ENCODE peak calls at places on chromosomes 12 and 14, in seven cellular contexts. One of them, this sample, is unnamed.

GRCh38 chr12:131458048-131458374 is 252.9 kb upstream of the SFSWAP start:
- DNase-seq in A549: no peak
- DNase-seq in AG10803: no peak
- DNase-seq in suprapubic skin: no peak
- DNase-seq in fibroblast of the aortic adventitia: no peak
- DNase-seq in AG04449: no peak
- DNase-seq in GM12865: no peak
- DNase-seq in this sample: no peak

GRCh38 chr12:66751432-66752113 is 72.7 kb upstream of the GRIP1 start:
- DNase-seq in fibroblast of the aortic adventitia: no peak
- DNase-seq in suprapubic skin: no peak
- DNase-seq in GM12865: no peak
- DNase-seq in AG10803: no peak
- DNase-seq in A549: no peak
- DNase-seq in AG04449: no peak
- DNase-seq in this sample: no peak

GRCh38 chr14:105980224-105980623 is 453.8 kb downstream of the TMEM121 start:
- DNase-seq in AG10803: peak; percentile 12
- DNase-seq in AG04449: no peak
- DNase-seq in GM12865: no peak
- DNase-seq in suprapubic skin: no peak
- DNase-seq in fibroblast of the aortic adventitia: no peak
- DNase-seq in A549: no peak
- DNase-seq in this sample: peak; percentile 4

GRCh38 chr12:82357845-82358199 is 365 bp downstream of the CCDC59 start:
- DNase-seq in AG10803: peak; percentile 2
- DNase-seq in fibroblast of the aortic adventitia: no peak
- DNase-seq in suprapubic skin: no peak
- DNase-seq in AG04449: no peak
- DNase-seq in A549: peak; percentile 11
- DNase-seq in GM12865: no peak
- DNase-seq in this sample: no peak

GRCh38 chr12:52715416-52715815 is 12.1 kb upstream of the KRT77 start:
- DNase-seq in A549: peak; percentile 38
- DNase-seq in suprapubic skin: no peak
- DNase-seq in fibroblast of the aortic adventitia: no peak
- DNase-seq in AG10803: no peak
- DNase-seq in AG04449: no peak
- DNase-seq in GM12865: no peak
- DNase-seq in this sample: no peak

GRCh38 chr12:91111366-91112321 is at the start of gene LUM:
- DNase-seq in A549: no peak
- DNase-seq in fibroblast of the aortic adventitia: peak; percentile 64
- DNase-seq in suprapubic skin: no peak
- DNase-seq in AG10803: peak; percentile 97
- DNase-seq in AG04449: peak; percentile 85
- DNase-seq in GM12865: no peak
- DNase-seq in this sample: peak; percentile 81

GRCh38 chr12:2101359-2101758 is 48.6 kb downstream of the CACNA1C start:
- DNase-seq in GM12865: no peak
- DNase-seq in fibroblast of the aortic adventitia: no peak
- DNase-seq in AG04449: no peak
- DNase-seq in AG10803: no peak
- DNase-seq in suprapubic skin: no peak
- DNase-seq in A549: no peak
- DNase-seq in this sample: no peak

GRCh38 chr12:52082988-52083637 is 3.6 kb downstream of the SMIM41 start:
- DNase-seq in AG10803: peak; percentile 81
- DNase-seq in AG04449: no peak
- DNase-seq in A549: peak; percentile 57
- DNase-seq in GM12865: peak; percentile 65
- DNase-seq in fibroblast of the aortic adventitia: peak; percentile 71
- DNase-seq in suprapubic skin: no peak
- DNase-seq in this sample: peak; percentile 64

GRCh38 chr14:24184104-24184970 is 4.3 kb downstream of the IPO4 start:
- DNase-seq in fibroblast of the aortic adventitia: no peak
- DNase-seq in AG10803: no peak
- DNase-seq in suprapubic skin: no peak
- DNase-seq in AG04449: no peak
- DNase-seq in A549: no peak
- DNase-seq in GM12865: no peak
- DNase-seq in this sample: no peak

GRCh38 chr12:64320611-64321010 is 69.9 kb downstream of the C12orf56 start:
- DNase-seq in fibroblast of the aortic adventitia: no peak
- DNase-seq in AG10803: no peak
- DNase-seq in suprapubic skin: no peak
- DNase-seq in AG04449: no peak
- DNase-seq in GM12865: no peak
- DNase-seq in A549: no peak
- DNase-seq in this sample: no peak

GRCh38 chr14:87898301-87898700 is 94.7 kb downstream of the GALC start:
- DNase-seq in AG04449: no peak
- DNase-seq in A549: no peak
- DNase-seq in GM12865: no peak
- DNase-seq in AG10803: no peak
- DNase-seq in fibroblast of the aortic adventitia: peak; percentile 19
- DNase-seq in suprapubic skin: no peak
- DNase-seq in this sample: peak; percentile 27

GRCh38 chr12:46388427-46388992 is 15.9 kb upstream of the SLC38A2 start:
- DNase-seq in fibroblast of the aortic adventitia: peak; percentile 89
- DNase-seq in GM12865: peak; percentile 84
- DNase-seq in AG04449: no peak
- DNase-seq in A549: no peak
- DNase-seq in suprapubic skin: no peak
- DNase-seq in AG10803: no peak
- DNase-seq in this sample: no peak
- H3K4me3 ChIP-seq in fibroblast of the aortic adventitia: peak overlapping the region; percentile 34
- H3K4me3 ChIP-seq in GM12865: peak overlapping the region; percentile 85
- H3K4me3 ChIP-seq in AG04449: no peak overlapping the region
- H3K4me3 ChIP-seq in A549: no peak overlapping the region
- H3K4me3 ChIP-seq in suprapubic skin: no peak overlapping the region
- H3K4me3 ChIP-seq in AG10803: no peak overlapping the region
- H3K4me3 ChIP-seq in this sample: no peak overlapping the region

DNA sequence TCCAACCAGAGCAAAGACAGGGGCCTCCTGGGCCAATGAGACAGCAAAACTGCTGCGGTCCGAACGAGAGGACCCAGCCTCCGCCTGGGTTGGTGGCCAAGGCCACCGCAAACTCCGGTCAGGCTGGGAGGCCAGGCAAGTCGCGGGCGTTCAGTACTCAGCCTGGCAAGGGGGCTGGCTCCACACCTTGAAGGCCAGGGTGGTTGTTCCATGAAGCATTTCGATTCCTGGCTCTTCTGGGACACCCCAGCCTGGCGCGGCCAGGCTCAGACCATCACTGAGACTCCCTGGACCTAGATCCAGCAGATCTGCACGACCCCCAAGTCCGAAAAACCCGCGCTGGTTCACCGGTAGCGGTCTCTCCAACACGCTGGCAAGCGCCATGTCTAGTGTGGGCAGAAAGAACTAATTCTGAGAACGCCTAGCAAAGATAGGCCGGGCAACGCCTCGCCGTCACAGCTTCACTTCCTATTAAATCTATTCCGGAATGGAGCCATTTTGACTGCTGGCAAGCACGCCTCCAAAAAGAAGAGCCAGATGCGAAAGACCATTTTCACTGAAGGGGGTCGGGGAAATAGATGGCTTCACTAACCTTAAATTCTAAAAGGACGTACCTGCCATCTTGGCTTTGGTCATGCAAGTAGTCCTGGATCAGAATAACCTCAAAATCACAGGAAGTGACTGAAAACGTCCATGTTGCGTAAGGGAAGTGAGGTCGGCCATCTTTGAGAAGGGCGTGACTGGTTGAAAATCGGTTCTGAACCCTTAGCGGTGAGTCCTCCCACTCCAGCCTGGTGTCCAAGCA is at the start of gene PSMB5:
- DNase-seq in fibroblast of the aortic adventitia: peak; percentile 96
- DNase-seq in AG10803: peak; percentile 93
- DNase-seq in AG04449: peak; percentile 73
- DNase-seq in suprapubic skin: peak; percentile 96
- DNase-seq in A549: peak; percentile 98
- DNase-seq in GM12865: peak; percentile 98
- DNase-seq in this sample: peak; percentile 95
- TF ChIP-seq CTCF in fibroblast of the aortic adventitia: peak; percentile 24
- TF ChIP-seq CTCF in AG10803: peak; percentile 21
- TF ChIP-seq CTCF in AG04449: peak; percentile 3
- TF ChIP-seq CTCF in suprapubic skin: no peak
- TF ChIP-seq CTCF in A549: no peak
- TF ChIP-seq CTCF in GM12865: no peak
- TF ChIP-seq CTCF in this sample: no peak

DNA sequence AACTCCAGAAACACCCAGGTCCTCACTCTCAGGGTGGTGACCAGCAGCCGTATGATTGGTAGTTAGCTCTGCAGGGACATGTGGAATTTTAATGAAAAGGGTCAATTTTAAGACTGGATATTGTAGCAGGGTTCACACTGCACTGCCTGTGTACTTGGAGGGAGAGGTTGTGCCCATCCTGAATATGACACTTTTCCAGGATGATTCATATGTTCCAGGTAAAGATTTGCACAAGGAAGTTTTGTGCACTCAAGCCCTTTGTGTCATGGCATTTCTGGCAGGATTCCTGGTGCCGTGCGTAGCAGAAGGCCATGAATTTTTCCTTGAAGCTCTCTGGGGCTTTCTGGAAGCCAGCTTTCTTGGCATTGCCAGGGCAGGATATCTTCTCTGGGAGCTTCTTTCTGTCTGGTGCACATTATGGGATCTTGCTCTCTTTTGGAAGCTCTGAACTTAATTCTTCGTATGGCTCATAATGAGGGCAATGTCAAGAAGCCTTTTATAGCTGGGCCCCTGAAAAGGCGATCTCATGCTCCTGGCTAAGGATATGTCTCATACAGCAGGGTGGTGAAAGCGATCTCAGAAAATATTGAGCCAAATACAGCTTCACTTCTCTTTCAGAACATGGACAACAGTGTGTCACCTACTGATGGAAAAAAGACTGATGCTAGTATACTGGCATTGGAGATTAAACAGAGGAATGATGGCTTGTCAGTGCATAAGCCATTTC is 1133.9 kb downstream of the AACS start:
- DNase-seq in GM12865: no peak
- DNase-seq in fibroblast of the aortic adventitia: peak; percentile 44
- DNase-seq in AG04449: no peak
- DNase-seq in suprapubic skin: no peak
- DNase-seq in A549: no peak
- DNase-seq in AG10803: no peak
- DNase-seq in this sample: no peak
- H3K4me3 ChIP-seq in GM12865: no peak overlapping the region
- H3K4me3 ChIP-seq in fibroblast of the aortic adventitia: no peak overlapping the region
- H3K4me3 ChIP-seq in AG04449: no peak overlapping the region
- H3K4me3 ChIP-seq in suprapubic skin: no peak overlapping the region
- H3K4me3 ChIP-seq in A549: no peak overlapping the region
- H3K4me3 ChIP-seq in AG10803: no peak overlapping the region
- H3K4me3 ChIP-seq in this sample: no peak overlapping the region

DNA sequence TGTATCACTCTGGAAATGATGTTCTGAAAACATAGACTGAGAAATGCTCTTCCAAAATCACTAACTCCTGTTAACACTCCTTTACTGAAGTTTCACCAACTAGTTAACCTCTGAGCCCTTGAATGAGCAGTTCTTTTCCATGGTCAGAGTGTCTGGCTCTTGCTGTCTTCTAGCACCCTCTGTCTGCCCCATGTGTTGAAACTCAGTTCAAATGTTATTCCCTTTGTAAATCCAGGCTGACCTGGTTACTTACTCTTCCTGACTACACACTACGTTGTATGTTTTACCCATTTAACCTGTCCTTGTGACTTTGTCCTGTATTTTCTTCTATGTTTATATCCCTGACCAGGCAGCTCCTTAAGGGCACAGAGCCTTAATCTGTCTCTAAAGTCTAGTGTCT is 388.9 kb upstream of the RPL10L start:
- DNase-seq in AG10803: no peak
- DNase-seq in A549: peak; percentile 31
- DNase-seq in GM12865: no peak
- DNase-seq in suprapubic skin: no peak
- DNase-seq in fibroblast of the aortic adventitia: no peak
- DNase-seq in AG04449: no peak
- DNase-seq in this sample: peak; percentile 0
- TF ChIP-seq CTCF in AG10803: no peak
- TF ChIP-seq CTCF in A549: no peak
- TF ChIP-seq CTCF in GM12865: no peak
- TF ChIP-seq CTCF in suprapubic skin: no peak
- TF ChIP-seq CTCF in fibroblast of the aortic adventitia: no peak
- TF ChIP-seq CTCF in AG04449: no peak
- TF ChIP-seq CTCF in this sample: no peak

GRCh38 chr12:126930234-126930633 is 1336.7 kb upstream of the TMEM132C start:
- DNase-seq in A549: no peak
- DNase-seq in AG04449: no peak
- DNase-seq in AG10803: no peak
- DNase-seq in suprapubic skin: no peak
- DNase-seq in GM12865: no peak
- DNase-seq in fibroblast of the aortic adventitia: no peak
- DNase-seq in this sample: no peak

GRCh38 chr12:126935435-126935834 is 1331.5 kb upstream of the TMEM132C start:
- DNase-seq in AG04449: no peak
- DNase-seq in GM12865: no peak
- DNase-seq in AG10803: no peak
- DNase-seq in suprapubic skin: no peak
- DNase-seq in A549: no peak
- DNase-seq in fibroblast of the aortic adventitia: no peak
- DNase-seq in this sample: no peak

GRCh38 chr12:126937431-126937830 is 1329.5 kb upstream of the TMEM132C start:
- DNase-seq in fibroblast of the aortic adventitia: no peak
- DNase-seq in GM12865: no peak
- DNase-seq in AG10803: no peak
- DNase-seq in A549: no peak
- DNase-seq in suprapubic skin: no peak
- DNase-seq in AG04449: no peak
- DNase-seq in this sample: no peak

GRCh38 chr12:126936181-126936851 is 1330.7 kb upstream of the TMEM132C start:
- DNase-seq in A549: peak; percentile 39
- DNase-seq in GM12865: peak; percentile 64
- DNase-seq in AG10803: peak; percentile 20
- DNase-seq in suprapubic skin: no peak
- DNase-seq in AG04449: no peak
- DNase-seq in fibroblast of the aortic adventitia: no peak
- DNase-seq in this sample: no peak

GRCh38 chr12:126932156-126932555 is 1334.8 kb upstream of the TMEM132C start:
- DNase-seq in suprapubic skin: no peak
- DNase-seq in fibroblast of the aortic adventitia: no peak
- DNase-seq in GM12865: no peak
- DNase-seq in AG04449: no peak
- DNase-seq in AG10803: no peak
- DNase-seq in A549: no peak
- DNase-seq in this sample: no peak
- H3K4me3 ChIP-seq in suprapubic skin: no peak overlapping the region
- H3K4me3 ChIP-seq in fibroblast of the aortic adventitia: no peak overlapping the region
- H3K4me3 ChIP-seq in GM12865: no peak overlapping the region
- H3K4me3 ChIP-seq in AG04449: no peak overlapping the region
- H3K4me3 ChIP-seq in AG10803: no peak overlapping the region
- H3K4me3 ChIP-seq in A549: no peak overlapping the region
- H3K4me3 ChIP-seq in this sample: no peak overlapping the region

This sample was measured in fibroblast of mammary gland.